ENCODE peak calls at places on chromosomes 6 and 20, in ten cellular contexts. One of them, this sample, is unnamed.

GRCh38 chr20:37413023-37413334 is 67.0 kb downstream of the SRC start:
- DNase-seq in thoracic aorta: no peak
- DNase-seq in uterus: no peak
- DNase-seq in OCI-LY7: peak; percentile 8
- DNase-seq in esophagus muscularis mucosa: no peak
- DNase-seq in tibial artery: no peak
- DNase-seq in keratinocyte: no peak
- DNase-seq in BJ: no peak
- DNase-seq in fibroblast of lung: no peak
- DNase-seq in epithelial cell of esophagus: no peak
- DNase-seq in this sample: no peak

GRCh38 chr6:83708970-83709747 is at the start of gene SNAP91:
- DNase-seq in thoracic aorta: no peak
- DNase-seq in uterus: no peak
- DNase-seq in OCI-LY7: no peak
- DNase-seq in esophagus muscularis mucosa: no peak
- DNase-seq in tibial artery: no peak
- DNase-seq in keratinocyte: no peak
- DNase-seq in BJ: no peak
- DNase-seq in fibroblast of lung: peak; percentile 9
- DNase-seq in epithelial cell of esophagus: peak; percentile 13
- DNase-seq in this sample: no peak

GRCh38 chr6:85490516-85491248 is 40.8 kb downstream of the NT5E start:
- DNase-seq in thoracic aorta: no peak
- DNase-seq in uterus: no peak
- DNase-seq in OCI-LY7: no peak
- DNase-seq in esophagus muscularis mucosa: no peak
- DNase-seq in tibial artery: no peak
- DNase-seq in keratinocyte: peak; percentile 52
- DNase-seq in BJ: no peak
- DNase-seq in fibroblast of lung: peak; percentile 68
- DNase-seq in epithelial cell of esophagus: peak; percentile 74
- DNase-seq in this sample: peak; percentile 34

GRCh38 chr20:53786445-53787267 is 193.0 kb upstream of the ZNF217 start:
- DNase-seq in thoracic aorta: no peak
- DNase-seq in uterus: no peak
- DNase-seq in OCI-LY7: peak; percentile 22
- DNase-seq in esophagus muscularis mucosa: no peak
- DNase-seq in tibial artery: no peak
- DNase-seq in keratinocyte: no peak
- DNase-seq in BJ: no peak
- DNase-seq in fibroblast of lung: no peak
- DNase-seq in epithelial cell of esophagus: peak; percentile 53
- DNase-seq in this sample: no peak

GRCh38 chr6:141833001-141833655 is 299.6 kb upstream of the GJE1 start:
- DNase-seq in thoracic aorta: no peak
- DNase-seq in uterus: no peak
- DNase-seq in OCI-LY7: no peak
- DNase-seq in esophagus muscularis mucosa: no peak
- DNase-seq in tibial artery: no peak
- DNase-seq in keratinocyte: no peak
- DNase-seq in BJ: no peak
- DNase-seq in fibroblast of lung: no peak
- DNase-seq in epithelial cell of esophagus: no peak
- DNase-seq in this sample: no peak

GRCh38 chr6:90406957-90407356 is 110.3 kb upstream of the BACH2 start:
- DNase-seq in thoracic aorta: no peak
- DNase-seq in uterus: no peak
- DNase-seq in OCI-LY7: no peak
- DNase-seq in esophagus muscularis mucosa: no peak
- DNase-seq in tibial artery: no peak
- DNase-seq in keratinocyte: peak; percentile 54
- DNase-seq in BJ: no peak
- DNase-seq in fibroblast of lung: peak; percentile 59
- DNase-seq in epithelial cell of esophagus: peak; percentile 89
- DNase-seq in this sample: no peak

GRCh38 chr6:98957440-98957839 is 9.7 kb upstream of the FBXL4 start:
- DNase-seq in thoracic aorta: no peak
- DNase-seq in uterus: no peak
- DNase-seq in OCI-LY7: no peak
- DNase-seq in esophagus muscularis mucosa: no peak
- DNase-seq in tibial artery: no peak
- DNase-seq in keratinocyte: no peak
- DNase-seq in BJ: peak; percentile 27
- DNase-seq in fibroblast of lung: peak; percentile 85
- DNase-seq in epithelial cell of esophagus: peak; percentile 53
- DNase-seq in this sample: peak; percentile 19

GRCh38 chr6:71533939-71534379 is 245.3 kb downstream of the OGFRL1 start:
- DNase-seq in thoracic aorta: no peak
- DNase-seq in uterus: no peak
- DNase-seq in OCI-LY7: peak; percentile 27
- DNase-seq in esophagus muscularis mucosa: no peak
- DNase-seq in tibial artery: no peak
- DNase-seq in keratinocyte: no peak
- DNase-seq in BJ: no peak
- DNase-seq in fibroblast of lung: peak; percentile 15
- DNase-seq in epithelial cell of esophagus: peak; percentile 33
- DNase-seq in this sample: peak; percentile 68

GRCh38 chr6:31639449-31639861 is 13.0 kb downstream of the BAG6 start:
- DNase-seq in thoracic aorta: no peak
- DNase-seq in uterus: no peak
- DNase-seq in OCI-LY7: no peak
- DNase-seq in esophagus muscularis mucosa: no peak
- DNase-seq in tibial artery: no peak
- DNase-seq in keratinocyte: no peak
- DNase-seq in BJ: no peak
- DNase-seq in fibroblast of lung: peak; percentile 80
- DNase-seq in epithelial cell of esophagus: no peak
- DNase-seq in this sample: no peak

GRCh38 chr6:22470454-22471368 is 98.7 kb upstream of the HDGFL1 start:
- DNase-seq in thoracic aorta: peak; percentile 13
- DNase-seq in uterus: peak; percentile 19
- DNase-seq in OCI-LY7: no peak
- DNase-seq in esophagus muscularis mucosa: no peak
- DNase-seq in tibial artery: peak; percentile 36
- DNase-seq in keratinocyte: no peak
- DNase-seq in BJ: no peak
- DNase-seq in fibroblast of lung: peak; percentile 72
- DNase-seq in epithelial cell of esophagus: peak; percentile 66
- DNase-seq in this sample: peak; percentile 81

GRCh38 chr20:38304845-38305447 is 990 bp downstream of the BPI start:
- DNase-seq in thoracic aorta: no peak
- DNase-seq in uterus: no peak
- DNase-seq in OCI-LY7: peak; percentile 8
- DNase-seq in esophagus muscularis mucosa: no peak
- DNase-seq in tibial artery: no peak
- DNase-seq in keratinocyte: no peak
- DNase-seq in BJ: no peak
- DNase-seq in fibroblast of lung: no peak
- DNase-seq in epithelial cell of esophagus: peak; percentile 55
- DNase-seq in this sample: peak; percentile 45

GRCh38 chr20:25315418-25316210 is 67.7 kb downstream of the PYGB start:
- DNase-seq in thoracic aorta: no peak
- DNase-seq in uterus: no peak
- DNase-seq in OCI-LY7: no peak
- DNase-seq in esophagus muscularis mucosa: no peak
- DNase-seq in tibial artery: peak; percentile 17
- DNase-seq in keratinocyte: no peak
- DNase-seq in BJ: no peak
- DNase-seq in fibroblast of lung: peak; percentile 74
- DNase-seq in epithelial cell of esophagus: no peak
- DNase-seq in this sample: peak; percentile 36

GRCh38 chr6:163543311-163543710 is 128.8 kb downstream of the QKI start:
- DNase-seq in thoracic aorta: no peak
- DNase-seq in uterus: no peak
- DNase-seq in OCI-LY7: no peak
- DNase-seq in esophagus muscularis mucosa: no peak
- DNase-seq in tibial artery: no peak
- DNase-seq in keratinocyte: no peak
- DNase-seq in BJ: no peak
- DNase-seq in fibroblast of lung: no peak
- DNase-seq in epithelial cell of esophagus: no peak
- DNase-seq in this sample: no peak

GRCh38 chr20:53900380-53900999 is 169.9 kb downstream of the BCAS1 start:
- DNase-seq in thoracic aorta: no peak
- DNase-seq in uterus: no peak
- DNase-seq in OCI-LY7: no peak
- DNase-seq in esophagus muscularis mucosa: no peak
- DNase-seq in tibial artery: no peak
- DNase-seq in keratinocyte: peak; percentile 69
- DNase-seq in BJ: peak; percentile 69
- DNase-seq in fibroblast of lung: peak; percentile 98
- DNase-seq in epithelial cell of esophagus: peak; percentile 95
- DNase-seq in this sample: peak; percentile 95

GRCh38 chr20:15642676-15643075 is 930.6 kb downstream of the KIF16B start:
- DNase-seq in thoracic aorta: no peak
- DNase-seq in uterus: no peak
- DNase-seq in OCI-LY7: no peak
- DNase-seq in esophagus muscularis mucosa: no peak
- DNase-seq in tibial artery: no peak
- DNase-seq in keratinocyte: no peak
- DNase-seq in BJ: peak; percentile 31
- DNase-seq in fibroblast of lung: peak; percentile 3
- DNase-seq in epithelial cell of esophagus: no peak
- DNase-seq in this sample: no peak

GRCh38 chr6:157162756-157163433 is 160.4 kb downstream of the TMEM242 start:
- DNase-seq in thoracic aorta: no peak
- DNase-seq in uterus: no peak
- DNase-seq in OCI-LY7: no peak
- DNase-seq in esophagus muscularis mucosa: no peak
- DNase-seq in tibial artery: no peak
- DNase-seq in keratinocyte: no peak
- DNase-seq in BJ: no peak
- DNase-seq in fibroblast of lung: no peak
- DNase-seq in epithelial cell of esophagus: no peak
- DNase-seq in this sample: no peak

GRCh38 chr6:64732888-64733287 is 974.1 kb downstream of the EYS start:
- DNase-seq in thoracic aorta: no peak
- DNase-seq in uterus: no peak
- DNase-seq in OCI-LY7: no peak
- DNase-seq in esophagus muscularis mucosa: no peak
- DNase-seq in tibial artery: no peak
- DNase-seq in keratinocyte: no peak
- DNase-seq in BJ: no peak
- DNase-seq in fibroblast of lung: no peak
- DNase-seq in epithelial cell of esophagus: peak; percentile 13
- DNase-seq in this sample: no peak

GRCh38 chr20:38704136-38704535 is 20.1 kb upstream of the SLC32A1 start:
- DNase-seq in thoracic aorta: no peak
- DNase-seq in uterus: no peak
- DNase-seq in OCI-LY7: no peak
- DNase-seq in esophagus muscularis mucosa: no peak
- DNase-seq in tibial artery: no peak
- DNase-seq in keratinocyte: no peak
- DNase-seq in BJ: no peak
- DNase-seq in fibroblast of lung: no peak
- DNase-seq in epithelial cell of esophagus: no peak
- DNase-seq in this sample: no peak

GRCh38 chr6:89440200-89440599 is 7.2 kb downstream of the ANKRD6 start:
- DNase-seq in thoracic aorta: no peak
- DNase-seq in uterus: no peak
- DNase-seq in OCI-LY7: no peak
- DNase-seq in esophagus muscularis mucosa: no peak
- DNase-seq in tibial artery: no peak
- DNase-seq in keratinocyte: no peak
- DNase-seq in BJ: no peak
- DNase-seq in fibroblast of lung: no peak
- DNase-seq in epithelial cell of esophagus: no peak
- DNase-seq in this sample: no peak

GRCh38 chr20:48723308-48724264 is 104.2 kb downstream of the PREX1 start:
- DNase-seq in thoracic aorta: peak; percentile 41
- DNase-seq in uterus: no peak
- DNase-seq in OCI-LY7: no peak
- DNase-seq in esophagus muscularis mucosa: no peak
- DNase-seq in tibial artery: peak; percentile 85
- DNase-seq in keratinocyte: no peak
- DNase-seq in BJ: no peak
- DNase-seq in fibroblast of lung: no peak
- DNase-seq in epithelial cell of esophagus: no peak
- DNase-seq in this sample: no peak

GRCh38 chr6:54291146-54291545 is 17.1 kb upstream of the TINAG start:
- DNase-seq in thoracic aorta: no peak
- DNase-seq in uterus: no peak
- DNase-seq in OCI-LY7: no peak
- DNase-seq in esophagus muscularis mucosa: no peak
- DNase-seq in tibial artery: no peak
- DNase-seq in keratinocyte: peak; percentile 96
- DNase-seq in BJ: peak; percentile 17
- DNase-seq in fibroblast of lung: peak; percentile 83
- DNase-seq in epithelial cell of esophagus: peak; percentile 98
- DNase-seq in this sample: peak; percentile 62

GRCh38 chr6:167045828-167046580 is 46.8 kb downstream of the CEP43 start:
- DNase-seq in thoracic aorta: no peak
- DNase-seq in uterus: no peak
- DNase-seq in OCI-LY7: peak; percentile 50
- DNase-seq in esophagus muscularis mucosa: no peak
- DNase-seq in tibial artery: no peak
- DNase-seq in keratinocyte: no peak
- DNase-seq in BJ: no peak
- DNase-seq in fibroblast of lung: no peak
- DNase-seq in epithelial cell of esophagus: no peak
- DNase-seq in this sample: no peak
- TF ChIP-seq CTCF in thoracic aorta: no peak
- TF ChIP-seq CTCF in uterus: no peak
- TF ChIP-seq CTCF in OCI-LY7: peak; percentile 71
- TF ChIP-seq CTCF in esophagus muscularis mucosa: no peak
- TF ChIP-seq CTCF in tibial artery: no peak
- TF ChIP-seq CTCF in keratinocyte: no peak
- TF ChIP-seq CTCF in BJ: peak; percentile 12
- TF ChIP-seq CTCF in fibroblast of lung: no peak
- TF ChIP-seq CTCF in epithelial cell of esophagus: no peak
- TF ChIP-seq CTCF in this sample: peak; percentile 22

GRCh38 chr6:68718379-68719073 is 83.4 kb downstream of the ADGRB3 start:
- DNase-seq in thoracic aorta: no peak
- DNase-seq in uterus: no peak
- DNase-seq in OCI-LY7: no peak
- DNase-seq in esophagus muscularis mucosa: no peak
- DNase-seq in tibial artery: no peak
- DNase-seq in keratinocyte: no peak
- DNase-seq in BJ: no peak
- DNase-seq in fibroblast of lung: peak; percentile 71
- DNase-seq in epithelial cell of esophagus: peak; percentile 42
- DNase-seq in this sample: peak; percentile 20
- H3K4me3 ChIP-seq in thoracic aorta: no peak overlapping the region
- H3K4me3 ChIP-seq in uterus: no peak overlapping the region
- H3K4me3 ChIP-seq in OCI-LY7: no peak overlapping the region
- H3K4me3 ChIP-seq in esophagus muscularis mucosa: no peak overlapping the region
- H3K4me3 ChIP-seq in tibial artery: no peak overlapping the region
- H3K4me3 ChIP-seq in keratinocyte: no peak overlapping the region
- H3K4me3 ChIP-seq in BJ: no peak overlapping the region
- H3K4me3 ChIP-seq in fibroblast of lung: no peak overlapping the region
- H3K4me3 ChIP-seq in epithelial cell of esophagus: no peak overlapping the region
- H3K4me3 ChIP-seq in this sample: no peak overlapping the region

GRCh38 chr6:113854531-113855499 is 2.3 kb upstream of the MARCKS start:
- DNase-seq in thoracic aorta: no peak
- DNase-seq in uterus: peak; percentile 71
- DNase-seq in OCI-LY7: peak; percentile 27
- DNase-seq in esophagus muscularis mucosa: no peak
- DNase-seq in tibial artery: peak; percentile 63
- DNase-seq in keratinocyte: no peak
- DNase-seq in BJ: no peak
- DNase-seq in fibroblast of lung: peak; percentile 90
- DNase-seq in epithelial cell of esophagus: peak; percentile 59
- DNase-seq in this sample: peak; percentile 75
- TF ChIP-seq CTCF in thoracic aorta: no peak
- TF ChIP-seq CTCF in uterus: no peak
- TF ChIP-seq CTCF in OCI-LY7: peak; percentile 55
- TF ChIP-seq CTCF in esophagus muscularis mucosa: peak; percentile 21
- TF ChIP-seq CTCF in tibial artery: no peak
- TF ChIP-seq CTCF in keratinocyte: no peak
- TF ChIP-seq CTCF in BJ: peak; percentile 31
- TF ChIP-seq CTCF in fibroblast of lung: no peak
- TF ChIP-seq CTCF in epithelial cell of esophagus: peak; percentile 13
- TF ChIP-seq CTCF in this sample: no peak

GRCh38 chr6:28734443-28734959 is 189.3 kb downstream of the TRIM27 start:
- DNase-seq in thoracic aorta: no peak
- DNase-seq in uterus: no peak
- DNase-seq in OCI-LY7: no peak
- DNase-seq in esophagus muscularis mucosa: peak; percentile 31
- DNase-seq in tibial artery: no peak
- DNase-seq in keratinocyte: no peak
- DNase-seq in BJ: no peak
- DNase-seq in fibroblast of lung: no peak
- DNase-seq in epithelial cell of esophagus: no peak
- DNase-seq in this sample: no peak
- H3K4me3 ChIP-seq in thoracic aorta: no peak overlapping the region
- H3K4me3 ChIP-seq in uterus: no peak overlapping the region
- H3K4me3 ChIP-seq in OCI-LY7: no peak overlapping the region
- H3K4me3 ChIP-seq in esophagus muscularis mucosa: no peak overlapping the region
- H3K4me3 ChIP-seq in tibial artery: no peak overlapping the region
- H3K4me3 ChIP-seq in keratinocyte: peak overlapping the region; percentile 19
- H3K4me3 ChIP-seq in BJ: no peak overlapping the region
- H3K4me3 ChIP-seq in fibroblast of lung: no peak overlapping the region
- H3K4me3 ChIP-seq in epithelial cell of esophagus: peak overlapping the region; percentile 17
- H3K4me3 ChIP-seq in this sample: no peak overlapping the region

This sample was measured in fibroblast of the aortic adventitia.